ENCODE peak calls at places on chromosomes 11 and 22, in seven cellular contexts. R, E, Q, D, O, J and Z are unnamed samples.

GRCh38 chr11:43282607-43283440 is 29.0 kb upstream of the API5 start:
- DNase-seq in R (peak), E (no peak), Q (no peak), D (peak), O (peak), J (peak), Z (peak)

GRCh38 chr11:26985941-26986340 is 8.0 kb upstream of the FIBIN start:
- DNase-seq in R (no peak), E (no peak), Q (no peak), D (no peak), O (no peak), J (no peak), Z (no peak)

GRCh38 chr22:44271010-44271500 is 41.7 kb downstream of the SHISAL1 start:
- DNase-seq in R (no peak), E (no peak), Q (no peak), D (no peak), O (no peak), J (no peak), Z (no peak)

GRCh38 chr11:8813658-8814057 is 97.3 kb upstream of the AKIP1 start:
- DNase-seq in R (peak), E (no peak), Q (peak), D (peak), O (peak), J (no peak), Z (no peak)

GRCh38 chr11:67311051-67311555 is 7.8 kb downstream of the SSH3 start:
- DNase-seq in R (no peak), E (no peak), Q (no peak), D (no peak), O (no peak), J (no peak), Z (no peak)

GRCh38 chr11:99671808-99672409 is 651.2 kb downstream of the CNTN5 start:
- DNase-seq in R (no peak), E (no peak), Q (no peak), D (no peak), O (no peak), J (no peak), Z (no peak)

GRCh38 chr22:32244547-32244946 is 10.6 kb downstream of the SLC5A4 start:
- DNase-seq in R (no peak), E (no peak), Q (no peak), D (no peak), O (no peak), J (no peak), Z (no peak)

GRCh38 chr11:32602657-32603410 is 19.2 kb downstream of the EIF3M start:
- DNase-seq in R (no peak), E (no peak), Q (no peak), D (no peak), O (no peak), J (no peak), Z (no peak)

GRCh38 chr11:107457205-107457557 is 444 bp downstream of the CWF19L2 start:
- DNase-seq in R (peak), E (no peak), Q (no peak), D (no peak), O (no peak), J (peak), Z (no peak)

GRCh38 chr11:102717280-102717679 is 7.5 kb downstream of the MMP8 start:
- DNase-seq in R (no peak), E (no peak), Q (no peak), D (no peak), O (no peak), J (no peak), Z (no peak)

GRCh38 chr11:69430566-69430965 is 50.9 kb upstream of the LINC01488 start:
- DNase-seq in R (no peak), E (no peak), Q (no peak), D (no peak), O (no peak), J (no peak), Z (no peak)

GRCh38 chr11:86459682-86460460 is 85.2 kb downstream of the CCDC81 start:
- DNase-seq in R (peak), E (peak), Q (peak), D (peak), O (peak), J (no peak), Z (no peak)

GRCh38 chr11:3085052-3085451 is 27.8 kb upstream of the CARS1 start:
- DNase-seq in R (no peak), E (no peak), Q (no peak), D (no peak), O (no peak), J (no peak), Z (no peak)

GRCh38 chr11:117535201-117535869 is 207.7 kb downstream of the CEP164 start:
- DNase-seq in R (no peak), E (no peak), Q (no peak), D (peak), O (no peak), J (no peak), Z (no peak)

GRCh38 chr11:118156531-118157185 is 4.0 kb upstream of the SCN4B start:
- DNase-seq in R (peak), E (no peak), Q (no peak), D (no peak), O (no peak), J (no peak), Z (peak)

GRCh38 chr11:69512790-69513189 is 31.3 kb downstream of the LINC01488 start:
- DNase-seq in R (no peak), E (no peak), Q (no peak), D (no peak), O (no peak), J (no peak), Z (no peak)